ENCODE peak calls at places on chromosomes 1 and 21, in nine cellular contexts. A is Daoy; W is colonic mucosa; H is activated naive CD4-positive, alpha-beta T cell; Z is ACHN; B is stimulated activated CD4-positive, alpha-beta T cell treated with anti-CD3 and anti-CD28 coated beads, Interleukin-12 subunit alpha, Interleukin-12 subunit beta, amount 100 ng/mL, for 48 hours; Y is NCI-H2029; P is stimulated activated CD8-positive, alpha-beta memory T cell treated with anti-CD3 and anti-CD28 coated beads, Interleukin-4, amount 100 ng/mL, for 1 hour; U is caudate nucleus. K is an unnamed sample.

GRCh38 chr1:161952603-161953172 is 71.0 kb downstream of the OLFML2B start:
- DNase-seq in A (no peak), H (no peak), Y (no peak), W (no peak), Z (no peak), B (no peak), P (no peak), U (no peak), K (no peak)

GRCh38 chr21:41360072-41360821 is 1.6 kb upstream of the MX2 start:
- DNase-seq in A (no peak), U (no peak), B (no peak), H (no peak), Y (peak; percentile 70), W (peak; percentile 65), P (no peak), Z (no peak), K (no peak)

GRCh38 chr1:58983633-58984301 is 199.9 kb upstream of the JUN start:
- DNase-seq in B (no peak), A (no peak), W (no peak), U (no peak), Y (no peak), Z (no peak), P (no peak), H (no peak), K (no peak)

GRCh38 chr1:115089443-115090340 is at the start of gene TSPAN2:
- DNase-seq in Y (no peak), A (peak; percentile 86), H (peak; percentile 39), P (peak; percentile 18), Z (peak; percentile 86), W (peak; percentile 69), U (no peak), B (no peak), K (peak; percentile 22)

GRCh38 chr1:151371744-151372410 is 628 bp downstream of the SELENBP1 start:
- DNase-seq in W (peak; percentile 73), U (peak; percentile 6), P (no peak), H (no peak), Y (peak; percentile 80), B (no peak), A (peak; percentile 61), Z (no peak), K (peak; percentile 13)

GRCh38 chr1:229029644-229030235 is 241.2 kb upstream of the RAB4A start:
- DNase-seq in H (no peak), Y (no peak), U (no peak), W (no peak), Z (no peak), B (no peak), P (no peak), A (no peak), K (no peak)

GRCh38 chr1:161722406-161722805 is 1.1 kb downstream of the FCRLB start:
- DNase-seq in H (no peak), P (no peak), W (no peak), Z (no peak), A (no peak), Y (no peak), B (no peak), U (no peak), K (no peak)

GRCh38 chr1:75630004-75630403 is 19.1 kb upstream of the SLC44A5 start:
- DNase-seq in U (no peak), Y (no peak), P (no peak), A (no peak), B (no peak), Z (no peak), H (no peak), W (no peak), K (no peak)

GRCh38 chr1:78687914-78688313 is 38.3 kb downstream of the IFI44 start:
- DNase-seq in U (no peak), Y (no peak), A (no peak), W (no peak), H (no peak), P (no peak), B (no peak), Z (no peak), K (no peak)

GRCh38 chr1:23368562-23369334 is 888 bp downstream of the ZNF436 start:
- DNase-seq in W (peak; percentile 90), Y (peak; percentile 72), B (peak; percentile 82), U (peak; percentile 76), P (peak; percentile 62), Z (peak; percentile 86), A (peak; percentile 96), H (peak; percentile 68), K (peak; percentile 88)